ENCODE peak calls at places on chromosomes 3 and 15, in seven cellular contexts. R is naive thymus-derived CD4-positive, alpha-beta T cell; J is heart left ventricle; B is SJSA1; Q is lower lobe of right lung; X is CD8-positive, alpha-beta memory T cell; S is breast epithelium. G is an unnamed sample.

GRCh38 chr15:25251700-25252390 is 187.0 kb downstream of the UBE3A start:
- DNase-seq in X (no peak), J (no peak), R (no peak), Q (peak; percentile 25), B (no peak), S (peak; percentile 20), G (peak; percentile 2)

GRCh38 chr3:58063424-58063823 is 55.2 kb downstream of the FLNB start:
- DNase-seq in B (no peak), Q (no peak), R (no peak), S (no peak), X (no peak), J (peak; percentile 38), G (no peak)

GRCh38 chr15:84822774-84823579 is 5.8 kb downstream of the ALPK3 start:
- DNase-seq in J (no peak), Q (no peak), X (no peak), B (no peak), S (no peak), R (no peak), G (no peak)

GRCh38 chr15:32867313-32867626 is 149.5 kb downstream of the GREM1 start:
- DNase-seq in B (peak; percentile 63), S (no peak), X (no peak), J (no peak), R (no peak), Q (peak; percentile 49), G (no peak)

GRCh38 chr3:13607821-13608620 is 59.1 kb downstream of the FBLN2 start:
- DNase-seq in X (no peak), J (no peak), B (no peak), R (no peak), Q (no peak), S (no peak), G (no peak)

GRCh38 chr3:179069762-179070390 is 1.7 kb downstream of the ZMAT3 start:
- DNase-seq in J (no peak), X (no peak), Q (no peak), R (no peak), S (no peak), B (no peak), G (no peak)

GRCh38 chr3:188387921-188388320 is 234.0 kb downstream of the LPP start:
- DNase-seq in X (no peak), Q (no peak), J (no peak), S (no peak), B (no peak), R (no peak), G (no peak)

GRCh38 chr3:185308126-185308754 is 54.4 kb upstream of the EHHADH start:
- DNase-seq in S (no peak), J (no peak), X (peak; percentile 17), B (peak; percentile 45), Q (no peak), R (peak; percentile 6), G (peak; percentile 56)

GRCh38 chr3:151526771-151527170 is 65.9 kb upstream of the IGSF10 start:
- DNase-seq in S (no peak), X (no peak), Q (no peak), B (no peak), J (no peak), R (no peak), G (no peak)

DNA sequence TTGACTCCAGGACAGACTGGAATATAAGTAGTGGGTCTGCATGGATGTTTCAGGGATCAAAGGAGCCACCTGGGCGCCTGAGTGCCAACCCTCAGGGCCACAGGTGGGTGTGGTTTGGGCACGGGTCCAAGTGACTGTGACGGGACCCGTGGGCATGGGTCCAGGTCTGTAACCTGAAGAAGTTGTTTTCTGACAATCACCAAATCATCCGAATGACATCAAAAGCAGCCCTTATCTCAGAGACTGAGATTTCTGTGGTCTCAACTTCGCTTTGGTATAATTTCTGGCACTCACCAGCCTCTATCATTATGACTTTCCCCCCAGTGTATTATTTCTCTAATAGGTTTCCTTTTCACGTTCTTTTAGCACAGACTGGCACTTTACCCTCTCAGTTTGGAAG is 24.4 kb downstream of the RLBP1 start:
- DNase-seq in S (no peak), J (no peak), X (no peak), B (no peak), R (no peak), Q (no peak), G (peak; percentile 36)
- H3K4me3 ChIP-seq in S (no peak overlapping the region), J (no peak overlapping the region), X (no peak overlapping the region), B (no peak overlapping the region), R (no peak overlapping the region), Q (no peak overlapping the region), G (no peak overlapping the region)

DNA sequence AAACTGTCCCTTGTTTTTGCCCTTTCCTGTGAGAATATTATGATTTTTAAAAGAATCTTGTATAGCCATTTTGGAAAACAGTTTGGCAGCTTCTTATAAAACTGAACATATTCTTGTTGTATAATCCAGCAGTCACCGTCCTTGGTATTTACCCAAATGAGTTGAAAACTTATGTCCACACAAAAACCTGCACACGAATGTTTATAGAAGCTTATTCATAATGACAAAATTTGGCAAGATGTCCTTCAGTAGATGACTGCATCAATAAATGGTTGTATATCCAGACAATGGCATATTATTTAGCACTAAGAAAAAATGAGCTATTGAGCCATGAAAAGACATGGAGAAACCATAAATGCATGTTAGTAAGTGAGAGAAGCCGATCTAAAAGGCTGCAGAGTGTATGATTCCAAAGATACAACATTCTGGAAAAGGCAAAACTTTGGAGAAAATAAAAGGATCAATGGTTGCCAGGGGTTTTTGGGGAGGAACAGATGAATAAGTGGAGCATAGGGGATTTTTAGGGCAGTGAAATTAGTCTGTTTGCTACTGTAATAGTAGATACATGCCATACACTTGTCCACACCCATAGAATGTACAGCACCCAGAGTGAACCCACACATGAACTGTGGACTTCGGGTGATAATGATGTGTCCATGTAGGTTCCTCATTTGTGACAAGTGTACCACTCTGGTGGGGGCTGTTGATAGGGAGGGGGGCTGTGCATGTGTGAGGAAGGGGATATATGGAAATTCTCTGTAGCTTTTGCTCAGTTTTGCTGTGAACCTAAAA is 31.7 kb downstream of the LIMD1 start:
- DNase-seq in R (no peak), X (no peak), Q (no peak), B (no peak), S (no peak), J (no peak), G (no peak)
- H3K36me3 ChIP-seq in R (no peaks in the 10 kb centered on the region), X (no peaks in the 10 kb centered on the region), Q (no peaks in the 10 kb centered on the region), B (no peaks in the 10 kb centered on the region), S (no peaks in the 10 kb centered on the region), J (peaks cover 3% of the 10 kb centered on the region), G (no peaks in the 10 kb centered on the region)

DNA sequence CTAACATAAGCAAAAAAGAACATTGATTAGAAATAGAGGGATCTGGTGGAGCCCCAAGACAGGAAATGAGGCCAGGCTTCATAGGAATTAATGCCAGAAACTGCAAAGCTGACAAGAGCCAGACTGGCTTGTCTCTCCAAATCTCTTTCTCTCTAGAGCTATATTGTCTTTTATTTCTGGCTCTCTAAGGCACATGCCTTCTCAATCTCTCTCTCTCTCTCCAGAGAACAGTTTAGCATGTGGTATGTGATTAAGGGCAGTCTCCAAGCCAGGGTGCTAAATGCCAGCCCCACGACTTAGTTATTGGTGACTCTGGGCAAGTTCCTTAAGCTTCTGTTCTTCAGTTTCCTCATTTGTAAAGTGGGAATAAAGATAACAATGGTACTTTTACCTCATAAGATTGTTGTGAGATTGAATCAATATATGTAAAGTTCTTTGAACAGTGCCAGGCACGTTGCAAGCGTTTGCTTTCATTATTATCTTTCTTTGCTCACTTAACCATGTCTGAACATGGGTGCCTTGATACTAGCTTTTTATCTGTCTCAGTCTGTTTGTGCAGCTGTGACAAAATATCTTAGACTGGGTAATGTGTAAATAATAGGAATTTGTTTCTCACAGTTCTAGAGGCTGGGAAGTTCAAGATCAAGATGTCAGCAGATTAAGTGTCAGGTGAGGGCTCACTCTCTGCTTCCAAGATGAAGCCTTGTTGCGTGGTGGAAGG is 123.2 kb downstream of the BDH1 start:
- DNase-seq in R (no peak), S (no peak), B (no peak), J (no peak), Q (no peak), X (no peak), G (peak; percentile 45)
- H3K9me3 ChIP-seq in R (no peaks in the 10 kb centered on the region), S (no peaks in the 10 kb centered on the region), B (no peaks in the 10 kb centered on the region), J (no peaks in the 10 kb centered on the region), Q (no peaks in the 10 kb centered on the region), X (no peaks in the 10 kb centered on the region), G (no peaks in the 10 kb centered on the region)

GRCh38 chr15:68301300-68301699 is 23.8 kb downstream of the FEM1B start:
- DNase-seq in B (no peak), X (no peak), S (no peak), Q (no peak), J (no peak), R (no peak), G (no peak)

GRCh38 chr15:68298336-68298735 is 20.8 kb downstream of the FEM1B start:
- DNase-seq in X (no peak), B (no peak), S (no peak), J (no peak), Q (no peak), R (no peak), G (no peak)

GRCh38 chr15:68300115-68300940 is 22.8 kb downstream of the FEM1B start:
- DNase-seq in Q (no peak), B (no peak), R (no peak), J (no peak), S (no peak), X (no peak), G (no peak)

GRCh38 chr15:68298882-68299381 is 21.4 kb downstream of the FEM1B start:
- DNase-seq in B (no peak), J (no peak), S (no peak), X (peak; percentile 44), R (peak; percentile 44), Q (no peak), G (no peak)

GRCh38 chr15:68299436-68299835 is 21.9 kb downstream of the FEM1B start:
- DNase-seq in J (no peak), R (no peak), X (no peak), Q (no peak), S (no peak), B (no peak), G (no peak)
- H3K4me3 ChIP-seq in J (peak overlapping the region; percentile 47), R (peak overlapping the region; percentile 61), X (peak overlapping the region; percentile 54), Q (peak overlapping the region; percentile 40), S (peak overlapping the region; percentile 55), B (no peak overlapping the region), G (no peak overlapping the region)

GRCh38 chr15:38608682-38609081 is 44.1 kb upstream of the RASGRP1 start:
- DNase-seq in Q (no peak), J (no peak), X (no peak), S (no peak), B (no peak), R (no peak), G (no peak)
- H3K36me3 ChIP-seq in Q (no peaks in the 10 kb centered on the region), J (no peaks in the 10 kb centered on the region), X (no peaks in the 10 kb centered on the region), S (no peaks in the 10 kb centered on the region), B (no peaks in the 10 kb centered on the region), R (no peaks in the 10 kb centered on the region), G (no peaks in the 10 kb centered on the region)

GRCh38 chr15:47754312-47754711 is 37.0 kb downstream of the SEMA6D start:
- DNase-seq in B (no peak), R (no peak), J (no peak), Q (no peak), S (no peak), X (no peak), G (no peak)
- H3K9me3 ChIP-seq in B (no peaks in the 10 kb centered on the region), R (no peaks in the 10 kb centered on the region), J (peaks cover 4% of the 10 kb centered on the region), Q (peaks cover 17% of the 10 kb centered on the region), S (peaks cover 23% of the 10 kb centered on the region), X (no peaks in the 10 kb centered on the region), G (peaks cover 2% of the 10 kb centered on the region)